ENCODE peak calls at places on chromosome 15, in eight cellular contexts. One of them, this sample, is unnamed.

GRCh38 chr15:31867536-31868442 is 162.5 kb upstream of the CHRNA7 start:
- DNase-seq in posterior cingulate gyrus: peak
- DNase-seq in stimulated activated CD8-positive, alpha-beta memory T cell treated with anti-CD3 and anti-CD28 coated beads, Interleukin-7, amount 100 ng/mL, for 1 hour: peak
- DNase-seq in AG10803: peak
- DNase-seq in germinal center: peak
- DNase-seq in IMR-90: peak
- DNase-seq in GM23338: peak
- DNase-seq in pancreas: peak
- DNase-seq in this sample: peak

GRCh38 chr15:68713874-68714273 is 106.8 kb downstream of the ANP32A start:
- DNase-seq in posterior cingulate gyrus: no peak
- DNase-seq in stimulated activated CD8-positive, alpha-beta memory T cell treated with anti-CD3 and anti-CD28 coated beads, Interleukin-7, amount 100 ng/mL, for 1 hour: no peak
- DNase-seq in AG10803: no peak
- DNase-seq in germinal center: no peak
- DNase-seq in IMR-90: no peak
- DNase-seq in GM23338: no peak
- DNase-seq in pancreas: no peak
- DNase-seq in this sample: no peak

GRCh38 chr15:82414536-82415191 is 15.0 kb upstream of the GOLGA6L9 start:
- DNase-seq in posterior cingulate gyrus: no peak
- DNase-seq in stimulated activated CD8-positive, alpha-beta memory T cell treated with anti-CD3 and anti-CD28 coated beads, Interleukin-7, amount 100 ng/mL, for 1 hour: no peak
- DNase-seq in AG10803: peak
- DNase-seq in germinal center: no peak
- DNase-seq in IMR-90: peak
- DNase-seq in GM23338: no peak
- DNase-seq in pancreas: no peak
- DNase-seq in this sample: no peak

GRCh38 chr15:66565731-66566130 is at the start of gene LCTL:
- DNase-seq in posterior cingulate gyrus: no peak
- DNase-seq in stimulated activated CD8-positive, alpha-beta memory T cell treated with anti-CD3 and anti-CD28 coated beads, Interleukin-7, amount 100 ng/mL, for 1 hour: no peak
- DNase-seq in AG10803: peak
- DNase-seq in germinal center: no peak
- DNase-seq in IMR-90: peak
- DNase-seq in GM23338: peak
- DNase-seq in pancreas: no peak
- DNase-seq in this sample: no peak

GRCh38 chr15:88802991-88803240 is 320 bp upstream of the ACAN start:
- DNase-seq in posterior cingulate gyrus: no peak
- DNase-seq in stimulated activated CD8-positive, alpha-beta memory T cell treated with anti-CD3 and anti-CD28 coated beads, Interleukin-7, amount 100 ng/mL, for 1 hour: no peak
- DNase-seq in AG10803: no peak
- DNase-seq in germinal center: no peak
- DNase-seq in IMR-90: no peak
- DNase-seq in GM23338: no peak
- DNase-seq in pancreas: no peak
- DNase-seq in this sample: no peak

GRCh38 chr15:67931861-67932260 is 92.0 kb upstream of the RNU6-1 start:
- DNase-seq in posterior cingulate gyrus: no peak
- DNase-seq in stimulated activated CD8-positive, alpha-beta memory T cell treated with anti-CD3 and anti-CD28 coated beads, Interleukin-7, amount 100 ng/mL, for 1 hour: no peak
- DNase-seq in AG10803: no peak
- DNase-seq in germinal center: no peak
- DNase-seq in IMR-90: no peak
- DNase-seq in GM23338: no peak
- DNase-seq in pancreas: no peak
- DNase-seq in this sample: no peak

GRCh38 chr15:84960391-84961113 is 21.1 kb upstream of the PDE8A start:
- DNase-seq in posterior cingulate gyrus: no peak
- DNase-seq in stimulated activated CD8-positive, alpha-beta memory T cell treated with anti-CD3 and anti-CD28 coated beads, Interleukin-7, amount 100 ng/mL, for 1 hour: no peak
- DNase-seq in AG10803: no peak
- DNase-seq in germinal center: no peak
- DNase-seq in IMR-90: no peak
- DNase-seq in GM23338: peak
- DNase-seq in pancreas: no peak
- DNase-seq in this sample: no peak

GRCh38 chr15:84685304-84685703 is 27.3 kb upstream of the NMB start:
- DNase-seq in posterior cingulate gyrus: no peak
- DNase-seq in stimulated activated CD8-positive, alpha-beta memory T cell treated with anti-CD3 and anti-CD28 coated beads, Interleukin-7, amount 100 ng/mL, for 1 hour: no peak
- DNase-seq in AG10803: peak
- DNase-seq in germinal center: no peak
- DNase-seq in IMR-90: peak
- DNase-seq in GM23338: no peak
- DNase-seq in pancreas: no peak
- DNase-seq in this sample: peak

GRCh38 chr15:47443839-47444238 is 273.5 kb upstream of the SEMA6D start:
- DNase-seq in posterior cingulate gyrus: no peak
- DNase-seq in stimulated activated CD8-positive, alpha-beta memory T cell treated with anti-CD3 and anti-CD28 coated beads, Interleukin-7, amount 100 ng/mL, for 1 hour: no peak
- DNase-seq in AG10803: no peak
- DNase-seq in germinal center: no peak
- DNase-seq in IMR-90: peak
- DNase-seq in GM23338: no peak
- DNase-seq in pancreas: no peak
- DNase-seq in this sample: no peak

GRCh38 chr15:99180963-99181306 is 68.4 kb downstream of the TTC23 start:
- DNase-seq in posterior cingulate gyrus: no peak
- DNase-seq in stimulated activated CD8-positive, alpha-beta memory T cell treated with anti-CD3 and anti-CD28 coated beads, Interleukin-7, amount 100 ng/mL, for 1 hour: no peak
- DNase-seq in AG10803: no peak
- DNase-seq in germinal center: no peak
- DNase-seq in IMR-90: no peak
- DNase-seq in GM23338: no peak
- DNase-seq in pancreas: no peak
- DNase-seq in this sample: no peak

GRCh38 chr15:70113304-70113700 is 15.6 kb upstream of the TLE3 start:
- DNase-seq in posterior cingulate gyrus: no peak
- DNase-seq in stimulated activated CD8-positive, alpha-beta memory T cell treated with anti-CD3 and anti-CD28 coated beads, Interleukin-7, amount 100 ng/mL, for 1 hour: no peak
- DNase-seq in AG10803: no peak
- DNase-seq in germinal center: no peak
- DNase-seq in IMR-90: no peak
- DNase-seq in GM23338: no peak
- DNase-seq in pancreas: no peak
- DNase-seq in this sample: no peak

GRCh38 chr15:31905054-31905453 is 125.3 kb upstream of the CHRNA7 start:
- DNase-seq in posterior cingulate gyrus: no peak
- DNase-seq in stimulated activated CD8-positive, alpha-beta memory T cell treated with anti-CD3 and anti-CD28 coated beads, Interleukin-7, amount 100 ng/mL, for 1 hour: no peak
- DNase-seq in AG10803: no peak
- DNase-seq in germinal center: no peak
- DNase-seq in IMR-90: no peak
- DNase-seq in GM23338: peak
- DNase-seq in pancreas: no peak
- DNase-seq in this sample: peak

GRCh38 chr15:49558924-49559323 is 61.7 kb downstream of the FAM227B start:
- DNase-seq in posterior cingulate gyrus: no peak
- DNase-seq in stimulated activated CD8-positive, alpha-beta memory T cell treated with anti-CD3 and anti-CD28 coated beads, Interleukin-7, amount 100 ng/mL, for 1 hour: no peak
- DNase-seq in AG10803: no peak
- DNase-seq in germinal center: no peak
- DNase-seq in IMR-90: peak
- DNase-seq in GM23338: no peak
- DNase-seq in pancreas: no peak
- DNase-seq in this sample: no peak

GRCh38 chr15:62636823-62637320 is 405.7 kb upstream of the TPM1 start:
- DNase-seq in posterior cingulate gyrus: no peak
- DNase-seq in stimulated activated CD8-positive, alpha-beta memory T cell treated with anti-CD3 and anti-CD28 coated beads, Interleukin-7, amount 100 ng/mL, for 1 hour: no peak
- DNase-seq in AG10803: no peak
- DNase-seq in germinal center: no peak
- DNase-seq in IMR-90: no peak
- DNase-seq in GM23338: no peak
- DNase-seq in pancreas: no peak
- DNase-seq in this sample: peak

GRCh38 chr15:40289140-40289775 is 6.4 kb upstream of the ANKRD63 start:
- DNase-seq in posterior cingulate gyrus: no peak
- DNase-seq in stimulated activated CD8-positive, alpha-beta memory T cell treated with anti-CD3 and anti-CD28 coated beads, Interleukin-7, amount 100 ng/mL, for 1 hour: no peak
- DNase-seq in AG10803: no peak
- DNase-seq in germinal center: no peak
- DNase-seq in IMR-90: no peak
- DNase-seq in GM23338: no peak
- DNase-seq in pancreas: peak
- DNase-seq in this sample: no peak

GRCh38 chr15:77387355-77388105 is 32.4 kb downstream of the PEAK1 start:
- DNase-seq in posterior cingulate gyrus: no peak
- DNase-seq in stimulated activated CD8-positive, alpha-beta memory T cell treated with anti-CD3 and anti-CD28 coated beads, Interleukin-7, amount 100 ng/mL, for 1 hour: no peak
- DNase-seq in AG10803: peak
- DNase-seq in germinal center: no peak
- DNase-seq in IMR-90: peak
- DNase-seq in GM23338: no peak
- DNase-seq in pancreas: no peak
- DNase-seq in this sample: no peak

GRCh38 chr15:62257991-62258390 is 92.9 kb upstream of the C2CD4B start:
- DNase-seq in posterior cingulate gyrus: no peak
- DNase-seq in stimulated activated CD8-positive, alpha-beta memory T cell treated with anti-CD3 and anti-CD28 coated beads, Interleukin-7, amount 100 ng/mL, for 1 hour: no peak
- DNase-seq in AG10803: no peak
- DNase-seq in germinal center: no peak
- DNase-seq in IMR-90: no peak
- DNase-seq in GM23338: no peak
- DNase-seq in pancreas: no peak
- DNase-seq in this sample: no peak

This sample was measured in NCI-H82.